ENCODE peak calls at places on chromosomes 4 and X, in six cellular contexts. Z, H, I, M, K and V are unnamed samples.

GRCh38 chr4:109998867-109999303 is 86.2 kb downstream of the EGF start:
- DNase-seq in Z (no peak), H (no peak), I (no peak), M (no peak), K (peak), V (peak)

GRCh38 chrX:18360867-18361266 is 6.4 kb upstream of the SCML2 start:
- DNase-seq in Z (no peak), H (no peak), I (no peak), M (no peak), K (no peak), V (no peak)

GRCh38 chrX:119398587-119398973 is 556 bp upstream of the SLC25A43 start:
- DNase-seq in Z (no peak), H (no peak), I (no peak), M (no peak), K (peak), V (no peak)

GRCh38 chr4:86791126-86791525 is 58.1 kb downstream of the SLC10A6 start:
- DNase-seq in Z (no peak), H (no peak), I (no peak), M (no peak), K (no peak), V (no peak)

GRCh38 chr4:80182237-80182866 is 15.0 kb upstream of the PRDM8 start:
- DNase-seq in Z (peak), H (no peak), I (no peak), M (no peak), K (no peak), V (no peak)

GRCh38 chr4:80240976-80241375 is 25.5 kb upstream of the FGF5 start:
- DNase-seq in Z (no peak), H (no peak), I (no peak), M (no peak), K (no peak), V (no peak)

GRCh38 chr4:162410854-162411253 is 247.1 kb upstream of the FSTL5 start:
- DNase-seq in Z (no peak), H (no peak), I (no peak), M (no peak), K (no peak), V (no peak)

GRCh38 chrX:276588-277171 is 4.5 kb upstream of the PLCXD1 start:
- DNase-seq in Z (peak), H (no peak), I (no peak), M (no peak), K (peak), V (no peak)

GRCh38 chr4:173424899-173425805 is 26.2 kb upstream of the SCRG1 start:
- DNase-seq in Z (no peak), H (no peak), I (no peak), M (no peak), K (peak), V (no peak)

GRCh38 chr4:153257966-153258365 is 53.7 kb downstream of the TRIM2 start:
- DNase-seq in Z (no peak), H (no peak), I (no peak), M (no peak), K (no peak), V (no peak)

GRCh38 chr4:183438458-183439113 is 5.8 kb upstream of the CDKN2AIP start:
- DNase-seq in Z (no peak), H (no peak), I (peak), M (no peak), K (peak), V (no peak)

GRCh38 chrX:154040307-154040756 is 20.6 kb upstream of the IRAK1 start:
- DNase-seq in Z (no peak), H (no peak), I (peak), M (no peak), K (peak), V (no peak)

GRCh38 chr4:180828455-180829018 is 1414.7 kb upstream of the TENM3 start:
- DNase-seq in Z (no peak), H (peak), I (peak), M (no peak), K (peak), V (no peak)

GRCh38 chr4:140300271-140300970 is 73.0 kb upstream of the SCOC start:
- DNase-seq in Z (no peak), H (peak), I (peak), M (no peak), K (peak), V (no peak)

GRCh38 chrX:100695302-100695701 is 36.6 kb downstream of the SYTL4 start:
- DNase-seq in Z (no peak), H (no peak), I (no peak), M (no peak), K (no peak), V (no peak)

GRCh38 chrX:45710081-45710801 is 509.6 kb upstream of the DIPK2B start:
- DNase-seq in Z (no peak), H (no peak), I (peak), M (no peak), K (peak), V (no peak)

GRCh38 chr4:163473130-163473529 is 424 bp downstream of the TKTL2 start:
- DNase-seq in Z (no peak), H (no peak), I (no peak), M (no peak), K (no peak), V (no peak)

GRCh38 chrX:69285881-69286545 is 120.8 kb upstream of the PJA1 start:
- DNase-seq in Z (peak), H (peak), I (no peak), M (peak), K (peak), V (peak)

GRCh38 chrX:5051831-5052491 is 1176.7 kb downstream of the NLGN4X start:
- DNase-seq in Z (no peak), H (peak), I (no peak), M (no peak), K (peak), V (no peak)

GRCh38 chrX:109475174-109475891 is 6.6 kb downstream of the GUCY2F start:
- DNase-seq in Z (no peak), H (peak), I (no peak), M (no peak), K (peak), V (no peak)

GRCh38 chr4:154416183-154416543 is 75.4 kb downstream of the DCHS2 start:
- DNase-seq in Z (no peak), H (no peak), I (no peak), M (no peak), K (peak), V (no peak)

GRCh38 chrX:107747596-107748161 is 27.9 kb downstream of the TSC22D3 start:
- DNase-seq in Z (no peak), H (peak), I (no peak), M (no peak), K (peak), V (no peak)

GRCh38 chrX:23885803-23886202 is 21.9 kb downstream of the APOO start:
- DNase-seq in Z (no peak), H (no peak), I (no peak), M (no peak), K (no peak), V (no peak)

GRCh38 chr4:87478732-87479250 is 50.4 kb downstream of the SPARCL1 start:
- DNase-seq in Z (no peak), H (no peak), I (no peak), M (no peak), K (no peak), V (no peak)

GRCh38 chrX:87517571-87518141 is at the start of gene KLHL4:
- DNase-seq in Z (no peak), H (peak), I (peak), M (no peak), K (peak), V (no peak)

GRCh38 chrX:41302293-41302868 is 31.6 kb upstream of the DDX3X start:
- DNase-seq in Z (no peak), H (no peak), I (peak), M (no peak), K (no peak), V (no peak)

GRCh38 chr4:188976644-188977115 is 837.4 kb downstream of the TRIML1 start:
- DNase-seq in Z (no peak), H (no peak), I (no peak), M (no peak), K (no peak), V (no peak)

GRCh38 chr4:139872274-139872673 is 206.7 kb downstream of the MGST2 start:
- DNase-seq in Z (no peak), H (no peak), I (peak), M (no peak), K (peak), V (no peak)

GRCh38 chr4:150906987-150907633 is 108.0 kb downstream of the LRBA start:
- DNase-seq in Z (no peak), H (no peak), I (no peak), M (no peak), K (peak), V (no peak)

GRCh38 chrX:20913760-20914159 is 460.5 kb upstream of the CNKSR2 start:
- DNase-seq in Z (no peak), H (no peak), I (no peak), M (no peak), K (no peak), V (no peak)

GRCh38 chrX:9825129-9825865 is 39.1 kb downstream of the SHROOM2 start:
- DNase-seq in Z (no peak), H (no peak), I (no peak), M (no peak), K (peak), V (no peak)

GRCh38 chr4:140052050-140052449 is 101.9 kb downstream of the MAML3 start:
- DNase-seq in Z (peak), H (no peak), I (no peak), M (no peak), K (peak), V (no peak)

GRCh38 chrX:41333744-41333993 is 293 bp upstream of the DDX3X start:
- DNase-seq in Z (no peak), H (no peak), I (peak), M (no peak), K (peak), V (no peak)

GRCh38 chrX:20519077-20519617 is 252.4 kb upstream of the RPS6KA3 start:
- DNase-seq in Z (no peak), H (no peak), I (no peak), M (no peak), K (no peak), V (no peak)